ENCODE peak calls at places on chromosomes 1 and 21, in four cellular contexts. R, P, A and B are unnamed samples. For H3K4me1, the result is how much of the 10 kb centered on the place peaks cover.

GRCh38 chr1:178931843-178932551 is 61.1 kb upstream of the ANGPTL1 start:
- DNase-seq in A (peak), P (peak), R (no peak), B (peak)

GRCh38 chr1:40793617-40794016 is 10.0 kb downstream of the KCNQ4 start:
- DNase-seq in R (no peak), P (no peak), A (no peak), B (no peak)

GRCh38 chr1:174968750-174969244 is 30.9 kb upstream of the CACYBP start:
- DNase-seq in A (no peak), P (no peak), R (no peak), B (no peak)

GRCh38 chr1:216665381-216665780 is 57.8 kb downstream of the ESRRG start:
- DNase-seq in R (no peak), A (no peak), P (no peak), B (no peak)

GRCh38 chr1:105462308-105462707 is 1594.2 kb upstream of the PRMT6 start:
- DNase-seq in R (no peak), P (no peak), A (no peak), B (no peak)

GRCh38 chr1:2948751-2949680 is 72.3 kb upstream of the ACTRT2 start:
- DNase-seq in R (no peak), A (no peak), P (no peak), B (peak)

GRCh38 chr1:37034301-37035013 is at the start of gene GRIK3:
- DNase-seq in P (no peak), R (peak), A (peak), B (no peak)

GRCh38 chr1:1432951-1433803 is 2.3 kb upstream of the VWA1 start:
- DNase-seq in A (no peak), R (peak), P (peak), B (peak)

GRCh38 chr1:1510912-1511532 is 940 bp upstream of the ATAD3A start:
- DNase-seq in P (peak), R (peak), A (peak), B (no peak)

GRCh38 chr1:12708396-12708795 is 7.5 kb upstream of the AADACL3 start:
- DNase-seq in R (no peak), A (no peak), P (no peak), B (no peak)

GRCh38 chr1:114206392-114206791 is 52.7 kb upstream of the SYT6 start:
- DNase-seq in P (no peak), A (no peak), R (peak), B (no peak)

GRCh38 chr1:119902775-119903442 is 6.6 kb upstream of the ADAM30 start:
- DNase-seq in P (no peak), R (no peak), A (no peak), B (no peak)

GRCh38 chr1:229582011-229582694 is 23.6 kb upstream of the ABCB10 start:
- DNase-seq in R (no peak), A (no peak), P (no peak), B (peak)

GRCh38 chr21:29316029-29316742 is 17.5 kb downstream of the BACH1 start:
- DNase-seq in A (no peak), R (no peak), P (no peak), B (no peak)

GRCh38 chr1:90107971-90108370 is 113.1 kb downstream of the ZNF326 start:
- DNase-seq in A (no peak), R (no peak), P (no peak), B (no peak)

GRCh38 chr21:33840771-33841170 is 74.8 kb downstream of the ATP5PO start:
- DNase-seq in P (no peak), A (no peak), R (no peak), B (no peak)

GRCh38 chr1:19113362-19114092 is 96.5 kb downstream of the UBR4 start:
- DNase-seq in A (peak), R (peak), P (no peak), B (no peak)

GRCh38 chr1:237398751-237399150 is 356.8 kb downstream of the RYR2 start:
- DNase-seq in R (no peak), P (no peak), A (no peak), B (no peak)

DNA sequence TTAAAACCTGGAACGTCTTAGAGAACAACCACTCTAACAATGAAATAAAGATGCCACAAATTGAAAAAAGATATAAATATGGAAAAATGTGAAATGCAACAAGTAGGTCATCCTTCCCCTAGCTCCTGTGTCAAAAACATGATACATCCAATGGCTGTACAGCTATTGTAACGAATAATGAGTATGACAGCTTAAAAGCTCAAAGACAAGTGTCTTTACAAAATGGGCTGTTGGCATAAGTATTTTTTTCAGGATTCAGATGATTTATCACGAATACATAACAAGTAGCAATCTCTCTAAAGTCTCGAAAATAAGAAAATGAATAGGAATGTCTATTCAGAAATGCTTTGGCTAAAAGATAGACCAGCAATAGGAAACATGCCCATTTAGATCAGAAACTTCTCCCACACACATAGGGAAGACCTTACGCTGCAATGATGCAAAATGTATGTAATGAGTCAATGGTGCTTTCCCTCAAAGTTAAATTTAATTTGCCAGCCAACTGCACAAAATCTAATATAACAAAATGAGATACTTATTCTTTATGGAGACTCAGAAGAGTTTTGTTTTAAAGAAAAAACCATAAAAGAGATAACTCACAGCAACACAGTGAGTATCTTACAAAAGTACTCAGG is 8.3 kb downstream of the TGFBR3 start:
- DNase-seq in R (no peak), A (no peak), P (no peak), B (no peak)
- H3K4me1 ChIP-seq in R (under half), A (under half), P (under half), B (under half)

GRCh38 chr1:28887418-28887834 is 26.9 kb upstream of the EPB41 start:
- DNase-seq in A (no peak), P (no peak), R (no peak), B (peak)

GRCh38 chr1:28885982-28886730 is 28.2 kb upstream of the EPB41 start:
- DNase-seq in P (no peak), A (peak), R (peak), B (no peak)

GRCh38 chr1:28887835-28888682 is 26.3 kb upstream of the EPB41 start:
- DNase-seq in P (no peak), R (peak), A (peak), B (peak)

GRCh38 chr1:28885472-28885877 is 28.9 kb upstream of the EPB41 start:
- DNase-seq in P (no peak), R (peak), A (peak), B (no peak)

DNA sequence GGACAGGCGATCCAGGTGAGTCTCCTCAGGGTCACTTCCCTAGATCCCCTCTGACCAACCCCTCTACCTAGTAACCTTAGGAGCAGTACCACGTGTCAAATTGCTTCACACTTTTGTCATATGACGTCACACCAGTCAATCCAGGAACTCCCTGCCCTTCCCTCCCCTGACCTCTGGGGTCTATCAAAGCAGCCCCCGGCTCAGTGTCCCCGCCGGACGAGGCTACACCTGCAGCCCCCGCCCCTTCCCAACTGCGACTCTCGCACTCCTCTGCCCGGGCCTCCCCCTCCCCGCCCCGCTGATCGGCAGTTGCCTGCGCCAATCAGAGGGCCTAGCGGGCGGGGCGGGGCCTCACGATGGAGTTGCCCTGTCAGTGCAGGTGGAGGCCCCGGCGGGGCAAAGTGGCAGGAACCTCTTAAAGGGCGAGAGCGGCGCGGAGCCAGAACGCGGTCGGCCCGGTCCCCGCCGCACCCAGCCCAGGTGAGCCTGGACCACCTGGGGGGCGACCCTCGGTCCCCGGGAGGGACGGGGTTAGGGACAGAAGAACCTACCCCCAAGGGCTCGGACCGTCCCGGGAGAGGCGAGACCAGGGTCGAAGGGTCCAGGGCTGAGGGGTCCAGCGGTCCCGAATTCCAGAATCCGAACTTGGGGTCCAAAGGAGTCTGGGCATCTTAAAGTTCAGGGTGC is 27.5 kb upstream of the EPB41 start:
- DNase-seq in P (peak), A (peak), R (peak), B (peak)
- H3K4me1 ChIP-seq in P (under half), A (half or more), R (under half), B (under half)

DNA sequence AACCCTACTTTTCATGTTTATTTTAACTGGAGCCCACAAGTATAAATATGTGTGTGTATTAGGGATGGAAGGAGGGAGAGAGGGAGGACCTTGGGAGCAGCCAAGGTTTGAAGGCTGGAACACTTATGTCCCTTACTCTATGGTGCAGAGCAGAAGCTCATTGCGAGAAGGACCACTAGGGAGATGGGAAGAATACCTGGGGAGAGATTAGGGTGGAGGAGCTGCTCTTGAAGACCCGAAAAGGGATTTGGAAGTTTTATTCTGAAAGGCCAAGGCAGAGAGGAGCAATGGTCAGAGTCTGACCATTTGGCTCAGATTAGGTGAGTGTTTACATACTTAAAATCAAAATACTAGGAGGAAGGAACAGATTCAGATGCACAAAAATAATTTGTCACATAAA is 8.1 kb downstream of the CD2 start:
- DNase-seq in A (no peak), R (no peak), P (no peak), B (no peak)
- H3K4me1 ChIP-seq in A (under half), R (under half), P (under half), B (under half)

GRCh38 chr21:44872266-44872567 is 1.3 kb downstream of the PTTG1IP start:
- DNase-seq in R (no peak), P (no peak), A (no peak), B (no peak)

GRCh38 chr21:44872568-44873355 is 728 bp downstream of the PTTG1IP start:
- DNase-seq in R (no peak), A (no peak), P (peak), B (peak)

GRCh38 chr21:44870748-44871495 is 2.6 kb downstream of the PTTG1IP start:
- DNase-seq in P (no peak), A (no peak), R (no peak), B (peak)

GRCh38 chr21:44869860-44870747 is 3.4 kb downstream of the PTTG1IP start:
- DNase-seq in P (peak), R (peak), A (no peak), B (no peak)

DNA sequence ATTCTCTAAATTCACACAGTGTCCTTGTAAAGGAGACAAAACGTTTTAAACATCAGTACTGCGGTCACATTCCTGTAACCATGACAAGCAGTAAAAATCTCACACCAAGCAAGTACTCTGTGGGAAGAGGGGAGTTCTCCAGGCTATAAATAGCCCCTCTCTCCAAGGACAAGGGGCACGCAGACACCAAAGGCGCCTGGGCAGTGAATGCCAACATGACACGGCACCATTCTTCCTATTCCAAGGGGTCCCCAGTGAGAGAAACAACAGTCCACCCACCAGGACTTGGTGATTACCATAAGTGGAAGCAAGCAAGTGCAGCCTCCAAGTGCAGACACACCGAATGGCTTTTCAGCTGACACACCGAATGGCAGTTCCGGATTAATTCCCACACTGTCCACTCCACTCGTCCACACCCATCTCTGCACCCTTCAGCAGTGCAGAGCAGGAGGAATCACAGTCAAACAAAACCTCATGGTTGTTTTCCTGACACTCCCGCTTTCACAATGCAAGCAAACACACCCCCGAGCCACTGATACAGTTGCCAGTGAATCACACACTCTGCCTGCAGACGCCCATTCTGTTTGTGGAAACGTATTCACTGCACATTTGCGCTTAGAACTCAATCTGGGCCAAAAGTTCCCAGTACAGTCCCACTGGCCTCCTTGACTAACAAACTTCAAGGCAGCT is 1.8 kb downstream of the PTTG1IP start:
- DNase-seq in R (no peak), P (peak), A (no peak), B (peak)
- H3K4me1 ChIP-seq in R (under half), P (under half), A (half or more), B (under half)

GRCh38 chr1:201459775-201460174 is 9.2 kb downstream of the PHLDA3 start:
- DNase-seq in R (no peak), P (no peak), A (no peak), B (no peak)
- H3K4me1 ChIP-seq in R (under half), P (under half), A (under half), B (under half)

DNA sequence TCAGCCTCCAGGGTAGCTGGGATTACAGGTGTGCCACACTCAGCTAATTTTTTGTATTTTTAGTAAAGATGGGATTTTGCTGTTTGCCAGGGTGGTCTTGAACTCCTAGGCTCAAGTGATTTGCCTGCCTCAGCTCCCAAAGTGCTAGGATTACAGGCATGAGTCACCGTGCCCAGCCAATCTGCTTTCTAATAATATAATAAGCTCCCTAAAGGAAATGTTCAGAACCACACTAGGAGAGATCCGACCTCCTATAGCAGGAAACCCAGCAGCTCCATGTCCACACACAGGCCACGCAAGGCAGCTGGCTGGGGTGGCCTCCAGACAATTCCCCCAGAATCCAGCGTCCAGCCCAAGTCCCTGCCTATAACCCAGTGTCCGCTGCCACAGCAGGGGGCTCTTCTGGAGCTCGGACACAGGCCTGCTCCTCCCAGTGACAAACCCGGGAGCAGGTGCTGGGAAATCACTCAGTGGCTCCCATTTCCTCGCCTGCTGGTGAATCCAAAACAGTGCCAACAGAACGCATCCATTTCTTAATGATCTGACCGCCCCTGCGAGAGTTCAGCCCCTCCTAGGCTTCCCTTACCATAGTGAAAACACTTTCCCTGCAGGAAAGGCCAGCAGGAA is 7.5 kb downstream of the RIPK4 start:
- DNase-seq in R (no peak), A (peak), P (no peak), B (no peak)
- H3K4me1 ChIP-seq in R (under half), A (half or more), P (under half), B (under half)